ENCODE peak calls at places on chromosomes 11 and 22, in six cellular contexts. H is small intestine, G is DMS153, W is H54, D is KG1, J is Right ventricle myocardium superior. E is an unnamed sample.

GRCh38 chr11:73306977-73307322 is 1.1 kb upstream of the ARHGEF17 start:
- DNase-seq in J (no peak), W (no peak), H (no peak), G (no peak), D (no peak), E (no peak)

GRCh38 chr11:91927448-91927847 is 297.2 kb upstream of the FAT3 start:
- DNase-seq in G (peak), H (no peak), W (no peak), D (no peak), J (no peak), E (no peak)

GRCh38 chr11:64998690-64999431 is 2.1 kb upstream of the BATF2 start:
- DNase-seq in J (no peak), W (no peak), D (no peak), G (peak), H (peak), E (no peak)

GRCh38 chr22:46902998-46903916 is 140.8 kb downstream of the TBC1D22A start:
- DNase-seq in G (no peak), D (no peak), W (no peak), J (no peak), H (no peak), E (peak)

GRCh38 chr22:19706661-19707151 is 7.6 kb upstream of the SEPTIN5 start:
- DNase-seq in J (no peak), G (no peak), H (no peak), D (no peak), W (no peak), E (no peak)

GRCh38 chr11:67493548-67494370 is 10.9 kb downstream of the AIP start:
- DNase-seq in D (no peak), W (no peak), H (no peak), J (no peak), G (no peak), E (peak)

GRCh38 chr11:122882809-122883681 is 486 bp downstream of the JHY start:
- DNase-seq in J (peak), G (peak), D (peak), W (peak), H (peak), E (peak)

GRCh38 chr11:96219981-96220623 is 122.9 kb downstream of the MAML2 start:
- DNase-seq in J (peak), D (no peak), H (no peak), W (no peak), G (peak), E (no peak)

GRCh38 chr11:128627666-128628342 is 40.4 kb upstream of the ETS1 start:
- DNase-seq in D (no peak), H (no peak), W (no peak), G (no peak), J (no peak), E (no peak)

GRCh38 chr11:65646921-65647701 is 9.2 kb downstream of the SIPA1 start:
- DNase-seq in W (no peak), J (no peak), H (peak), G (peak), D (no peak), E (peak)

GRCh38 chr22:35868938-35869337 is 151.3 kb downstream of the APOL5 start:
- DNase-seq in J (no peak), H (no peak), W (no peak), D (no peak), G (no peak), E (no peak)

GRCh38 chr11:662689-663274 is 25.7 kb downstream of the DRD4 start:
- DNase-seq in H (peak), J (peak), W (peak), D (no peak), G (peak), E (peak)

GRCh38 chr11:132278801-132279574 is 908.6 kb downstream of the NTM start:
- DNase-seq in W (no peak), J (no peak), H (peak), D (no peak), G (no peak), E (no peak)

GRCh38 chr22:39932918-39933649 is 27.1 kb upstream of the TMA7B start:
- DNase-seq in W (peak), D (no peak), G (no peak), H (peak), J (no peak), E (no peak)

GRCh38 chr11:27703453-27703852 is 3.2 kb upstream of the BDNF start:
- DNase-seq in G (no peak), D (no peak), W (no peak), H (no peak), J (no peak), E (no peak)

GRCh38 chr22:44338183-44338812 is 25.5 kb upstream of the SHISAL1 start:
- DNase-seq in G (peak), H (no peak), J (peak), D (no peak), W (no peak), E (no peak)

GRCh38 chr22:17258015-17258827 is 39.0 kb upstream of the ADA2 start:
- DNase-seq in J (peak), G (peak), H (peak), W (peak), D (no peak), E (peak)

GRCh38 chr22:27513021-27513420 is 288.5 kb downstream of the MN1 start:
- DNase-seq in J (no peak), H (no peak), D (no peak), G (no peak), W (no peak), E (no peak)